ENCODE peak calls at places on chromosome X, in five cellular contexts. Q is body of pancreas, G is adipocyte, E is ovary, F is mesendoderm. J is an unnamed sample. For H3K27me3, the result is how much of the 10 kb centered on the place peaks cover.

GRCh38 chrX:115988825-115989224 is 181.7 kb upstream of the AGTR2 start:
- DNase-seq in Q (no peak), E (no peak), F (no peak), G (peak), J (no peak)

GRCh38 chrX:48475295-48475694 is 704 bp upstream of the FTSJ1 start:
- DNase-seq in F (peak), E (no peak), Q (no peak), G (no peak), J (peak)

GRCh38 chrX:7614616-7615015 is 228.4 kb upstream of the VCX start:
- DNase-seq in E (no peak), Q (no peak), G (no peak), F (no peak), J (no peak)

GRCh38 chrX:45068555-45068954 is 132.1 kb downstream of the DIPK2B start:
- DNase-seq in F (no peak), Q (no peak), E (no peak), G (no peak), J (no peak)

GRCh38 chrX:117743469-117744251 is 372.9 kb downstream of the KLHL13 start:
- DNase-seq in G (peak), F (peak), Q (peak), E (no peak), J (peak)

GRCh38 chrX:39518451-39519212 is 579.1 kb downstream of the BCOR start:
- DNase-seq in E (no peak), Q (peak), G (peak), F (no peak), J (no peak)

GRCh38 chrX:98405376-98405775 is 1521.7 kb downstream of the RPA4 start:
- DNase-seq in F (no peak), E (no peak), Q (no peak), G (no peak), J (no peak)

GRCh38 chrX:39063037-39063436 is 261.8 kb downstream of the MID1IP1 start:
- DNase-seq in G (no peak), F (no peak), E (no peak), Q (peak), J (no peak)

GRCh38 chrX:39158801-39159657 is 357.8 kb downstream of the MID1IP1 start:
- DNase-seq in F (peak), E (no peak), G (peak), Q (no peak), J (no peak)

DNA sequence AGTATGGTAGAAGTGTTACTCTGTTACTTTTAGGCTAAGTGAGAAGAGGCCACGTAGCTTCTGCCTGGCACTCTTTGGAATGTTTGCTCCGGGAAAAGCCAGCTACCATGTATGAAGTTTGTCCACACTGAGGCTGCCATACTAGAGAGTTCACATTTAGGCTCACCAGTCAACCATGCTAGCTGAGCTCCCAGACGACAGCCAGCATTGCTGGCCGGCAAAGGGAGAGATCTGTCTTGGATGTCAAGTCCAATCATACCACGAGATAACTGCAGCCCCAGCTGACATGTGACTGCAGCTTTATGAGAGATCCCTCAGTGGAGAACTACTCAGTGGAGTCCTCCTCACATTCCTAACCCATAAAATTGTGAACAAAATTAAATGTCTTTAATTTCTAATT is 321.2 kb upstream of the F9 start:
- DNase-seq in G (no peak), E (no peak), F (no peak), Q (no peak), J (no peak)
- H3K27me3 ChIP-seq in G (under half), E (under half), F (under half), Q (under half), J (under half)

GRCh38 chrX:125202486-125203378 is 116.9 kb upstream of the TEX13C start:
- DNase-seq in Q (peak), E (no peak), G (no peak), F (peak), J (no peak)

GRCh38 chrX:125203737-125204578 is 115.7 kb upstream of the TEX13C start:
- DNase-seq in G (no peak), F (peak), Q (peak), E (no peak), J (peak)

GRCh38 chrX:125205084-125205917 is 114.4 kb upstream of the TEX13C start:
- DNase-seq in E (no peak), Q (peak), G (no peak), F (peak), J (peak)

GRCh38 chrX:125203379-125203736 is 116.3 kb upstream of the TEX13C start:
- DNase-seq in E (no peak), Q (peak), G (no peak), F (peak), J (no peak)

GRCh38 chrX:125205918-125206665 is 113.6 kb upstream of the TEX13C start:
- DNase-seq in F (peak), E (no peak), Q (peak), G (no peak), J (peak)
- H3K27me3 ChIP-seq in F (under half), E (under half), Q (under half), G (under half), J (under half)

GRCh38 chrX:17521871-17522693 is 147.1 kb downstream of the NHS start:
- DNase-seq in Q (no peak), F (peak), G (no peak), E (peak), J (peak)

GRCh38 chrX:17527135-17527701 is 152.2 kb downstream of the NHS start:
- DNase-seq in G (no peak), Q (peak), F (no peak), E (peak), J (peak)

GRCh38 chrX:17525762-17526555 is 151.0 kb downstream of the NHS start:
- DNase-seq in G (peak), E (no peak), F (no peak), Q (no peak), J (no peak)

GRCh38 chrX:17527932-17528331 is 152.9 kb downstream of the NHS start:
- DNase-seq in Q (no peak), E (no peak), G (no peak), F (no peak), J (no peak)

DNA sequence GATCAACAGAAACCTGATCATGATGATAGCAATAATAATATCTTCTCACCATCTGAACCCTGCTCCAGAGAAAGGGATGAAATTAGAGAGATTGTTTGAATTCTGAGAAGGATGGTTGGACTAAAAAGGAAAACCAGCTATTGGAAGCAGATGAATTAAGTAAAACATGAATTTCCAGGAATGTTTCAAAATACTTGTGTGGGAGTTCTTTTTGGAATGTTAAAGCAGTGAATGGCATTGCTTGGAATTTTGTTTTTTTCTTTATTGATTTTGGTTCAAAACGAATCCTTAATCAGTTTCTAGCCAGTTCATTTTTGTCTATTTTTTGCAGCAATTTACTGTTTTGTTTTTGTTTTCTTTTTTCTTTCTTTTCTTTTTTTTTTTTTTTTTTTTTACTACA is 150.3 kb downstream of the NHS start:
- DNase-seq in Q (no peak), F (no peak), E (no peak), G (no peak), J (no peak)
- H3K27me3 ChIP-seq in Q (under half), F (under half), E (under half), G (under half), J (under half)

DNA sequence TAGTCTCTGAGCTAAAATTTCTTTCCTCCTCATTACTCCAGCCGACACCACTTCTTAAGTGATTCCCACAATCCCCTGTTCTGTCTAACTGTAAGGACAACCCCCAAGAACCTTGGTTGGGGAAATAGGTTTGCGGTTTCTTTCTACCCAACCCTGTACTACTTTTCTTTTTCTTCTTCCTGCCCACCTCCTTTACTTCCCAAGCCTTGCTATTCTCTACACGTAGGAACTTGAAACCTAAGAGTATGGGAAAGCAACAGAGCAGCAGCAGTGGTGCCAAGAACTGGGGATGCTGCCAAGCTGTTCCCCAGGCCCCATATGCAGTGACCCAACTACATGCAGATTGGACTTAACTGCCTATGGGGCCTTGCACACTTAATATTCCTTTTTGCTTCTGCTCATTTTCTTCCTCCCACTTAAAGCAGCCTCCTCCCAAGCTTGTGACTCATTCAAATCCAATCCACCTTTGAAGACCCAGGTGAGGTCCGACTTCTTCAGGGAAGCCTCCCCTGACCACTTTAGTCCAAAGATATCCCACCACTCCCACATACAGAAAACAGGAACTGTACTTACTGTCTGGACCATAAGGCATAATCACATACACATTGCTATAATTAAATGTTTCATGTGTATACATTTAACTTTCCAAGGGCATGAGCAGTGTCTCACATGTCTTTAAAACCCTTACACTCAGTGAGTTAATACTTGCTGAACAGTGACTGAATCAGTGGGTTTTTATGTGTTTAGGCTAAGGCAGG is 1.7 kb downstream of the FAM120C start:
- DNase-seq in F (no peak), Q (peak), G (peak), E (no peak), J (no peak)
- H3K27me3 ChIP-seq in F (under half), Q (under half), G (under half), E (under half), J (under half)

J was measured in HAP-1.